ENCODE peak calls at places on chromosome 1, in six cellular contexts. I, T, H, J, B and N are unnamed samples.

GRCh38 chr1:226938903-226939438 is 1.1 kb upstream of the COQ8A start:
- DNase-seq in J (no peak), H (no peak), T (no peak), I (no peak), B (peak; percentile 65), N (no peak)

GRCh38 chr1:187051618-187052232 is 223.0 kb downstream of the PLA2G4A start:
- DNase-seq in J (peak; percentile 54), T (no peak), H (no peak), B (peak; percentile 61), I (no peak), N (no peak)

GRCh38 chr1:108570128-108570527 is 10.2 kb downstream of the EEIG2 start:
- DNase-seq in B (peak; percentile 45), T (no peak), I (no peak), J (peak; percentile 61), H (no peak), N (no peak)

GRCh38 chr1:225709101-225709500 is 56.2 kb upstream of the ENAH start:
- DNase-seq in T (no peak), H (no peak), J (no peak), I (no peak), B (no peak), N (no peak)

GRCh38 chr1:23914921-23915320 is 1.8 kb upstream of the CNR2 start:
- DNase-seq in T (no peak), H (no peak), I (no peak), J (no peak), B (no peak), N (no peak)

GRCh38 chr1:61605607-61606321 is 119.2 kb downstream of the TM2D1 start:
- DNase-seq in J (no peak), H (no peak), I (no peak), T (no peak), B (peak; percentile 33), N (no peak)

GRCh38 chr1:113396585-113396984 is 6.3 kb downstream of the MAGI3 start:
- DNase-seq in H (no peak), T (no peak), J (no peak), I (no peak), B (peak; percentile 64), N (no peak)

GRCh38 chr1:206850401-206850800 is 15.0 kb upstream of the IL20 start:
- DNase-seq in H (no peak), T (no peak), J (no peak), B (no peak), I (no peak), N (no peak)

GRCh38 chr1:37999434-38000232 is 5.7 kb downstream of the FHL3 start:
- DNase-seq in T (no peak), J (no peak), I (no peak), B (peak; percentile 76), H (no peak), N (no peak)

GRCh38 chr1:240734001-240734400 is 122.0 kb upstream of the GREM2 start:
- DNase-seq in H (no peak), T (no peak), J (no peak), B (no peak), I (no peak), N (no peak)

GRCh38 chr1:93617670-93618488 is 63.8 kb downstream of the BCAR3 start:
- DNase-seq in T (no peak), I (no peak), J (no peak), B (no peak), H (no peak), N (no peak)

GRCh38 chr1:182164273-182164672 is 102.8 kb upstream of the ZNF648 start:
- DNase-seq in B (no peak), I (no peak), J (no peak), H (no peak), T (no peak), N (no peak)

GRCh38 chr1:163275222-163275621 is 46.5 kb upstream of the NUF2 start:
- DNase-seq in J (no peak), T (no peak), I (no peak), H (no peak), B (peak; percentile 29), N (no peak)

GRCh38 chr1:70847013-70847412 is 200.6 kb downstream of the PTGER3 start:
- DNase-seq in I (no peak), J (no peak), H (no peak), T (no peak), B (no peak), N (no peak)

GRCh38 chr1:117607471-117607870 is 1.6 kb downstream of the TENT5C start:
- DNase-seq in J (no peak), B (no peak), T (peak; percentile 41), I (no peak), H (peak; percentile 50), N (peak; percentile 39)